ENCODE peak calls at places on chromosome 15, in ten cellular contexts. V, Q, C, U, X, S, N, O, M and Y are unnamed samples.

GRCh38 chr15:57703387-57703786 is 3.1 kb upstream of the POLR2M start:
- DNase-seq in V (no peak), Q (no peak), C (no peak), U (no peak), X (no peak), S (no peak), N (peak; percentile 61), O (no peak), M (no peak), Y (no peak)

GRCh38 chr15:65371976-65372786 is 5.6 kb downstream of the IGDCC3 start:
- DNase-seq in V (no peak), Q (no peak), C (no peak), U (no peak), X (peak; percentile 19), S (no peak), N (no peak), O (no peak), M (no peak), Y (no peak)

GRCh38 chr15:43210172-43210745 is 10.6 kb downstream of the EPB42 start:
- DNase-seq in V (no peak), Q (peak; percentile 61), C (no peak), U (no peak), X (no peak), S (no peak), N (no peak), O (no peak), M (no peak), Y (no peak)

GRCh38 chr15:99511865-99512632 is 53.7 kb upstream of the MEF2A start:
- DNase-seq in V (no peak), Q (peak; percentile 92), C (peak; percentile 68), U (no peak), X (no peak), S (no peak), N (no peak), O (no peak), M (no peak), Y (no peak)

GRCh38 chr15:100726070-100726420 is 123.7 kb downstream of the ASB7 start:
- DNase-seq in V (no peak), Q (peak; percentile 64), C (no peak), U (no peak), X (peak; percentile 5), S (no peak), N (no peak), O (no peak), M (no peak), Y (no peak)

GRCh38 chr15:98955980-98956723 is 51.4 kb downstream of the PGPEP1L start:
- DNase-seq in V (no peak), Q (peak; percentile 80), C (no peak), U (no peak), X (no peak), S (no peak), N (no peak), O (no peak), M (no peak), Y (no peak)

GRCh38 chr15:92645051-92645631 is 10.4 kb downstream of the FAM174B start:
- DNase-seq in V (no peak), Q (peak; percentile 75), C (no peak), U (no peak), X (no peak), S (no peak), N (peak; percentile 63), O (no peak), M (no peak), Y (no peak)

GRCh38 chr15:41416162-41416741 is 643 bp upstream of the RTF1 start:
- DNase-seq in V (no peak), Q (no peak), C (no peak), U (peak; percentile 33), X (peak; percentile 29), S (no peak), N (no peak), O (no peak), M (no peak), Y (peak; percentile 27)

GRCh38 chr15:45612790-45613415 is 21.9 kb upstream of the SQOR start:
- DNase-seq in V (peak; percentile 61), Q (no peak), C (no peak), U (no peak), X (no peak), S (no peak), N (peak; percentile 43), O (no peak), M (no peak), Y (no peak)

GRCh38 chr15:29449136-29449535 is 179.5 kb upstream of the NSMCE3 start:
- DNase-seq in V (no peak), Q (peak; percentile 52), C (no peak), U (no peak), X (peak; percentile 54), S (no peak), N (no peak), O (no peak), M (no peak), Y (no peak)

GRCh38 chr15:51186121-51186795 is 91.6 kb upstream of the TNFAIP8L3 start:
- DNase-seq in V (no peak), Q (no peak), C (no peak), U (no peak), X (no peak), S (no peak), N (no peak), O (no peak), M (no peak), Y (no peak)

GRCh38 chr15:40061212-40061901 is 22.4 kb upstream of the SRP14 start:
- DNase-seq in V (no peak), Q (peak; percentile 43), C (no peak), U (no peak), X (no peak), S (no peak), N (peak; percentile 24), O (peak; percentile 57), M (no peak), Y (no peak)

GRCh38 chr15:100372695-100373036 is 30.9 kb upstream of the ADAMTS17 start:
- DNase-seq in V (no peak), Q (peak; percentile 86), C (peak; percentile 40), U (no peak), X (no peak), S (no peak), N (no peak), O (no peak), M (no peak), Y (no peak)

GRCh38 chr15:101675796-101676582 is 23.8 kb upstream of the TM2D3 start:
- DNase-seq in V (peak; percentile 76), Q (no peak), C (no peak), U (no peak), X (peak; percentile 47), S (no peak), N (peak; percentile 77), O (no peak), M (peak; percentile 55), Y (peak; percentile 19)

GRCh38 chr15:69304176-69304533 is 5.4 kb downstream of the PAQR5 start:
- DNase-seq in V (peak; percentile 92), Q (no peak), C (no peak), U (no peak), X (no peak), S (no peak), N (peak; percentile 78), O (no peak), M (peak; percentile 82), Y (no peak)

GRCh38 chr15:39594764-39595620 is 14.1 kb downstream of the THBS1 start:
- DNase-seq in V (peak; percentile 60), Q (no peak), C (no peak), U (no peak), X (no peak), S (no peak), N (peak; percentile 63), O (no peak), M (no peak), Y (no peak)